ENCODE peak calls at places on chromosomes 13 and 19, in four cellular contexts. K, F, I and S are unnamed samples.

GRCh38 chr13:101205408-101205807 is 210.9 kb downstream of the NALCN start:
- DNase-seq in K (no peak), F (no peak), I (no peak), S (no peak)

GRCh38 chr13:40389081-40389641 is 277.3 kb downstream of the FOXO1 start:
- DNase-seq in K (no peak), F (no peak), I (no peak), S (no peak)

GRCh38 chr13:52837850-52838249 is 10.6 kb downstream of the PCDH8 start:
- DNase-seq in K (no peak), F (no peak), I (no peak), S (no peak)

GRCh38 chr19:49129238-49129583 is 9.9 kb downstream of the PPFIA3 start:
- DNase-seq in K (no peak), F (no peak), I (no peak), S (no peak)

GRCh38 chr13:71663431-71663830 is 203.6 kb downstream of the DACH1 start:
- DNase-seq in K (no peak), F (no peak), I (no peak), S (no peak)

GRCh38 chr19:35296644-35297514 is 4.9 kb downstream of the MAG start:
- DNase-seq in K (no peak), F (no peak), I (no peak), S (no peak)

GRCh38 chr13:89673789-89674311 is 1673.6 kb upstream of the MIR17HG start:
- DNase-seq in K (no peak), F (no peak), I (no peak), S (no peak)

GRCh38 chr19:30049226-30049625 is 107.2 kb downstream of the URI1 start:
- DNase-seq in K (no peak), F (no peak), I (no peak), S (no peak)

GRCh38 chr13:95624020-95624419 is 20.5 kb downstream of the DZIP1 start:
- DNase-seq in K (no peak), F (peak; percentile 25), I (no peak), S (no peak)

GRCh38 chr19:3132971-3133792 is 2.7 kb upstream of the GNA15 start:
- DNase-seq in K (no peak), F (no peak), I (no peak), S (peak; percentile 13)

GRCh38 chr13:30443957-30444404 is 21.7 kb downstream of the UBE2L5 start:
- DNase-seq in K (no peak), F (no peak), I (no peak), S (no peak)

GRCh38 chr19:1853295-1854031 is 5.2 kb upstream of the REXO1 start:
- DNase-seq in K (no peak), F (peak; percentile 65), I (peak; percentile 86), S (peak; percentile 61)

DNA sequence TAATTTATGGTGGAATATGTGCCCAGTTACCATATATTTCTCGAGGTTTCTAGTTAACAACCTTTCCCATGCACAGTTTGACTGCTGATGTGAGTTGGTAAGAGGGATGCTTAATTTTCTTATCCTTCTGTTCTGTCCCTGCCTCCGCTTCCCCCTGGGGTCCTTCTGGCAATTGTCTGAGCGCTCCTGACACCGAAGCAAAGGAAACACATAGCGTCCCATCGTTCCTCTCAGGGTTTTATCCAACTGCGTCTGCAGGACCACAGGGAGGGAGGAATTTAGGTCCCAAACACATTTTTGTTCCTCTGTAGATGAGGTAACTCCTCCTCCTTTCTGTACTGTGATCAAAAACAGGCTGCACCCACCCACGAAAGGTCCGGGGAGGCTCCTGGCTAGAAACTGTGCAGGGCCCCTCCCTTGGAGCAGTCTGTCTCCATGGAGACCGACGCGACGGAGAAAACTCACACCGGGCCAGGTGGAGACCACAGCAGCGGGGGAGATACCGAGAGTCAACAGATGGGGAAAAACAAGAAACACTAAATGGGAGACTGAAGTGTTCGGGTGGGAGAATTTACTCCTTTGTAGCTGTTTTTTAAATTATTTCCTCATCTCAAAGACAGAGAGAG is 191.9 kb upstream of the NBEA start:
- DNase-seq in K (no peak), F (no peak), I (no peak), S (no peak)
- H3K4me3 ChIP-seq in K (peak overlapping the region; percentile 62), F (no peak overlapping the region), I (peak overlapping the region; percentile 48), S (no peak overlapping the region)

DNA sequence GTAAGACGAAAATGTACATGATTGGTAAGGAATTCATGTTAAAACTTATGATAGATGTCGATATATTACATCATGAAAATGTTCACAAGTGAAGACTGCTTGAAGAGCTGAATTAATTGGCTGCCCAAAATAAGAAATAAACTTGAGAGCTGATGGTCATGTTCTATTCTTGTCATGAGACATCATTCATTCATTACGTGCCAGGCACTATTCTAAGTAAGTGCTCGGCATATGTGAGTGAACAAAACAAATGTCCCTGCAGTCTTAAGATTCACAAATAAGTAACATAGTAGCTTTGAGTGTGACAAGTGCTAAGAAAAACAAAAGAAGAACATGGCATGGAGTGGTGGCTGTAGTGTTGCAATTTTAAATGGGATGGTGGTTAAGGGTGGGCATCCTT is 329.3 kb downstream of the SUCLA2 start:
- DNase-seq in K (no peak), F (no peak), I (no peak), S (no peak)
- TF ChIP-seq CTCF in K (no peak), F (no peak), I (no peak), S (no peak)

GRCh38 chr13:50801087-50801931 is 42.2 kb downstream of the DLEU7 start:
- DNase-seq in K (no peak), F (peak; percentile 14), I (no peak), S (peak; percentile 46)
- H3K4me3 ChIP-seq in K (peak overlapping the region; percentile 31), F (no peak overlapping the region), I (no peak overlapping the region), S (no peak overlapping the region)

GRCh38 chr19:18856385-18857126 is 24.8 kb downstream of the UPF1 start:
- DNase-seq in K (no peak), F (no peak), I (no peak), S (no peak)
- TF ChIP-seq CTCF in K (no peak), F (no peak), I (no peak), S (peak; percentile 53)

GRCh38 chr13:76993021-76993420 is 1.1 kb downstream of the CLN5 start:
- DNase-seq in K (no peak), F (no peak), I (no peak), S (no peak)
- H3K4me3 ChIP-seq in K (peak overlapping the region; percentile 93), F (peak overlapping the region; percentile 83), I (peak overlapping the region; percentile 80), S (peak overlapping the region; percentile 68)

DNA sequence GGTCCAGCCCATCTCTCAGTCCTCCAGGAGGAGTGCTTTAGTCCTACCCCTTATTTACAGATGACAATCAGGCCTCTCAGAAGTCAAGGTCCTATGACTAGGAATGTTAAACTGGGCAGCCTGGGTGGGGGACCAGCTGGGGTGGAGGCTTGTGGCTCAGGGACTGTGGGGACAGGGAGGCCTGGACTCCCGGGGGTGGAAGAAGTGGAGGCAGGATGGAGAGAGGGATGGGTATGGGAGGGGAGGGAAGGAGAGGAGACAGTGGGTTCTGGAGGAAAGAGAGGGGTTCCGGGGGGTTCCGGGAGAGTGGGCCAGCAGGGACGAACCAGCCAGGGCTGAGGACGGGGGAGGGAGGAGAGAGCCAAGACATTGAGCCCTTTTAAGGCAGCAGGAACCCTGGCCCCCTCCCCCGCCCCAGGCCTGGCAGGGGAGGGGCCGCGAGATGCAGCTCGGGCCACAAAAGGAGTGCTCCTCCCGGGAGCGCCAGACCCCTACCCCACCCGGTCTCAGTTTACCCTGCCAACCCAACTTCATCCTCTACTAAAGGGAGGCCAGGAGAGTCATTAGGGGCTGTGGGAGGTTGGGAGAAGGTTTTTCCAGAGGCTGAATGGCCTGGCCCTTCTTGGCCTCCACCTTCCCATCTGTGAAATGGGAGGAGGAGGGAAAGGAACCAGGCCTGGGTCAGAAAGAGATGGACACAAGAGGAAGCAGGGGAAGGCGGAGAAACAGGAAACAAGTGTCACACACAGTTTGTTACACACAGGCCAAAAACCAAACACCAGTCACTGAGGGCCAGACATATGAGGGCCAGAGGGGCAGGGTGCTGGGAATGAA is 1.6 kb downstream of the DMPK start:
- DNase-seq in K (no peak), F (peak; percentile 39), I (peak; percentile 71), S (no peak)
- TF ChIP-seq CTCF in K (no peak), F (no peak), I (no peak), S (no peak)

DNA sequence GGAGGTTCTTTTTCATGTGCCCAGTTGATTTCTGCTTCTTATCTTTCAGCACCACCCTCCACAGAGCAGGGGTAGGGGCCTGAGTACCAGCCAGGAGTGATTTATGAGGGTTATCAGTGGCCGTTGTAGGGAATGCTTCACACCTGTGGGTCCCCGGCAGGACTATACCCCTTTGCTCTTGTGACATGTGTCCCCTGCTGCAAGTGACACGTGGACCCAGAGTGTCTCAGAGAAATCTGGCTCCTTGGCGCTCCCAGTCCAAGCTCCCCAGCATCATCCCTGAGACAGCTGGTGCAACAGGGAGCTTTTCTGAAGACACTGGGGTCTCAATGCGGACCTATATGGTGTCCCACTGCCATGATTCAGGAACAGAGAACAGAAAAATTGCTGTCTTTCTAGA is 29.7 kb downstream of the SIAH3 start:
- DNase-seq in K (peak; percentile 62), F (no peak), I (no peak), S (no peak)
- H3K4me3 ChIP-seq in K (no peak overlapping the region), F (no peak overlapping the region), I (no peak overlapping the region), S (no peak overlapping the region)

GRCh38 chr19:6660930-6661329 is 9.0 kb downstream of the TNFSF14 start:
- DNase-seq in K (no peak), F (no peak), I (no peak), S (no peak)
- TF ChIP-seq CTCF in K (no peak), F (no peak), I (no peak), S (no peak)

GRCh38 chr19:51417107-51417806 is at the start of gene SIGLEC10:
- DNase-seq in K (no peak), F (no peak), I (no peak), S (no peak)
- H3K4me3 ChIP-seq in K (no peak within 1 kb of the TSS), F (no peak within 1 kb of the TSS), I (no peak within 1 kb of the TSS), S (no peak within 1 kb of the TSS)